ENCODE peak calls at places on chromosomes 7 and 10, in six cellular contexts. One of them, this sample, is unnamed.

GRCh38 chr7:12731775-12732174 is 44.3 kb downstream of the ARL4A start:
- DNase-seq in GM12878: no peak
- DNase-seq in HL-60: no peak
- DNase-seq in SK-N-SH: no peak
- DNase-seq in K562: peak; percentile 78
- DNase-seq in HepG2: no peak
- DNase-seq in this sample: no peak

GRCh38 chr7:50595538-50596102 is 30.4 kb upstream of the DDC start:
- DNase-seq in GM12878: no peak
- DNase-seq in HL-60: no peak
- DNase-seq in SK-N-SH: peak; percentile 76
- DNase-seq in K562: peak; percentile 12
- DNase-seq in HepG2: peak; percentile 35
- DNase-seq in this sample: no peak

GRCh38 chr7:14936530-14936929 is 34.0 kb upstream of the DGKB start:
- DNase-seq in GM12878: no peak
- DNase-seq in HL-60: no peak
- DNase-seq in SK-N-SH: no peak
- DNase-seq in K562: no peak
- DNase-seq in HepG2: no peak
- DNase-seq in this sample: no peak

GRCh38 chr7:50151661-50152060 is 58.6 kb upstream of the ZPBP start:
- DNase-seq in GM12878: no peak
- DNase-seq in HL-60: no peak
- DNase-seq in SK-N-SH: no peak
- DNase-seq in K562: no peak
- DNase-seq in HepG2: no peak
- DNase-seq in this sample: no peak

GRCh38 chr7:88401009-88401623 is 94.4 kb upstream of the STEAP4 start:
- DNase-seq in GM12878: no peak
- DNase-seq in HL-60: peak; percentile 13
- DNase-seq in SK-N-SH: peak; percentile 39
- DNase-seq in K562: peak; percentile 23
- DNase-seq in HepG2: peak; percentile 14
- DNase-seq in this sample: no peak

GRCh38 chr10:100759331-100759730 is 13.9 kb downstream of the PAX2 start:
- DNase-seq in GM12878: no peak
- DNase-seq in HL-60: no peak
- DNase-seq in SK-N-SH: peak; percentile 34
- DNase-seq in K562: no peak
- DNase-seq in HepG2: peak; percentile 8
- DNase-seq in this sample: no peak

GRCh38 chr10:90775351-90776028 is 82.3 kb downstream of the HTR7 start:
- DNase-seq in GM12878: peak; percentile 35
- DNase-seq in HL-60: peak; percentile 8
- DNase-seq in SK-N-SH: no peak
- DNase-seq in K562: no peak
- DNase-seq in HepG2: no peak
- DNase-seq in this sample: no peak

GRCh38 chr7:112347088-112347487 is 103.2 kb upstream of the IFRD1 start:
- DNase-seq in GM12878: no peak
- DNase-seq in HL-60: no peak
- DNase-seq in SK-N-SH: no peak
- DNase-seq in K562: no peak
- DNase-seq in HepG2: no peak
- DNase-seq in this sample: no peak

GRCh38 chr10:100976906-100977305 is 7.6 kb downstream of the SEMA4G start:
- DNase-seq in GM12878: no peak
- DNase-seq in HL-60: no peak
- DNase-seq in SK-N-SH: no peak
- DNase-seq in K562: no peak
- DNase-seq in HepG2: no peak
- DNase-seq in this sample: no peak

GRCh38 chr7:10889266-10889898 is 84.3 kb upstream of the PHF14 start:
- DNase-seq in GM12878: no peak
- DNase-seq in HL-60: peak; percentile 59
- DNase-seq in SK-N-SH: peak; percentile 78
- DNase-seq in K562: peak; percentile 71
- DNase-seq in HepG2: peak; percentile 46
- DNase-seq in this sample: peak; percentile 41

GRCh38 chr10:13657184-13657680 is 70.5 kb downstream of the PRPF18 start:
- DNase-seq in GM12878: no peak
- DNase-seq in HL-60: no peak
- DNase-seq in SK-N-SH: no peak
- DNase-seq in K562: no peak
- DNase-seq in HepG2: no peak
- DNase-seq in this sample: no peak

GRCh38 chr10:75751232-75751631 is 319.8 kb downstream of the LRMDA start:
- DNase-seq in GM12878: no peak
- DNase-seq in HL-60: no peak
- DNase-seq in SK-N-SH: no peak
- DNase-seq in K562: no peak
- DNase-seq in HepG2: no peak
- DNase-seq in this sample: no peak

GRCh38 chr10:116111483-116112095 is 161.4 kb downstream of the GFRA1 start:
- DNase-seq in GM12878: no peak
- DNase-seq in HL-60: no peak
- DNase-seq in SK-N-SH: no peak
- DNase-seq in K562: no peak
- DNase-seq in HepG2: no peak
- DNase-seq in this sample: no peak

GRCh38 chr10:89019589-89020327 is 29.2 kb downstream of the FAS start:
- DNase-seq in GM12878: no peak
- DNase-seq in HL-60: no peak
- DNase-seq in SK-N-SH: no peak
- DNase-seq in K562: no peak
- DNase-seq in HepG2: peak; percentile 60
- DNase-seq in this sample: no peak

GRCh38 chr10:119105155-119105554 is 1.2 kb downstream of the DENND10 start:
- DNase-seq in GM12878: no peak
- DNase-seq in HL-60: no peak
- DNase-seq in SK-N-SH: no peak
- DNase-seq in K562: no peak
- DNase-seq in HepG2: no peak
- DNase-seq in this sample: no peak

GRCh38 chr10:79938728-79939380 is 10.1 kb downstream of the SFTPD start:
- DNase-seq in GM12878: no peak
- DNase-seq in HL-60: peak; percentile 94
- DNase-seq in SK-N-SH: peak; percentile 55
- DNase-seq in K562: peak; percentile 17
- DNase-seq in HepG2: no peak
- DNase-seq in this sample: no peak

GRCh38 chr10:24277277-24277676 is 68.3 kb downstream of the KIAA1217 start:
- DNase-seq in GM12878: no peak
- DNase-seq in HL-60: no peak
- DNase-seq in SK-N-SH: no peak
- DNase-seq in K562: no peak
- DNase-seq in HepG2: no peak
- DNase-seq in this sample: no peak

GRCh38 chr10:86708068-86708782 is 39.9 kb downstream of the LDB3 start:
- DNase-seq in GM12878: no peak
- DNase-seq in HL-60: no peak
- DNase-seq in SK-N-SH: no peak
- DNase-seq in K562: no peak
- DNase-seq in HepG2: no peak
- DNase-seq in this sample: no peak

DNA sequence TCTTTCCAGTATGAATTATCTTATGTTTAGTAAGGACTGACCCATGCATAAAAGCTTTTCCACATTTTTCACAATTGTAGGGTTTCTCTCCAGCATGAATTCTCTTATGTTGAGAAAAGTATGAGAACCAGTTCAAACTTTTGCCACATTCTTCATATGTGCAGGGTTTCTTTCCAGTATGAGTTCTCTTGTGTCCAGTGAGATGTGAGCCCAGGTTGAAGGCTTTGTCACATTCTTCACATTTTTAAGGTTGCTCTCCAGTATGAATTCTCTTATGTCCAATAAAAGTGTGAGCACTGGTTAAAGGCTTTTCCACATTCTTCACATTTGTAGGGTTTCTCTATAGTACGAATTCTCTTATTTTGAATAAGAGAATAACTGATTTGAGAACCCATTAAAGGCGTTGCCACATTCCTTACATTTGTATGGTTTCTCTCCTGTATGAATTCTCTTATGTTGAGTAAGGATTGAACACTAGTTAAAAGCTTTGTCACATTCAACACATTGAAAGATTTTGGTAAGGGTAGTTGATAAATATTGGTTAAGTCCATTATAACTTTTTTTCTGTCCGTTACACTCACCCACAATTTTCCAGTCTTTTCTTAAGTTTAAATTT is 911.0 kb upstream of the ZNF722 start:
- DNase-seq in GM12878: no peak
- DNase-seq in HL-60: no peak
- DNase-seq in SK-N-SH: no peak
- DNase-seq in K562: no peak
- DNase-seq in HepG2: no peak
- DNase-seq in this sample: no peak
- TF ChIP-seq GABPA in GM12878: no peak
- TF ChIP-seq GABPA in HL-60: no peak
- TF ChIP-seq GABPA in SK-N-SH: no peak
- TF ChIP-seq GABPA in K562: no peak
- TF ChIP-seq GABPA in HepG2: no peak
- TF ChIP-seq GABPA in this sample: no peak

GRCh38 chr7:32347244-32347828 is 142.8 kb downstream of the LSM5 start:
- DNase-seq in GM12878: no peak
- DNase-seq in HL-60: peak; percentile 21
- DNase-seq in SK-N-SH: peak; percentile 44
- DNase-seq in K562: peak; percentile 41
- DNase-seq in HepG2: peak; percentile 5
- DNase-seq in this sample: peak; percentile 64
- TF ChIP-seq GABPA in GM12878: no peak
- TF ChIP-seq GABPA in HL-60: no peak
- TF ChIP-seq GABPA in SK-N-SH: no peak
- TF ChIP-seq GABPA in K562: no peak
- TF ChIP-seq GABPA in HepG2: no peak
- TF ChIP-seq GABPA in this sample: no peak

DNA sequence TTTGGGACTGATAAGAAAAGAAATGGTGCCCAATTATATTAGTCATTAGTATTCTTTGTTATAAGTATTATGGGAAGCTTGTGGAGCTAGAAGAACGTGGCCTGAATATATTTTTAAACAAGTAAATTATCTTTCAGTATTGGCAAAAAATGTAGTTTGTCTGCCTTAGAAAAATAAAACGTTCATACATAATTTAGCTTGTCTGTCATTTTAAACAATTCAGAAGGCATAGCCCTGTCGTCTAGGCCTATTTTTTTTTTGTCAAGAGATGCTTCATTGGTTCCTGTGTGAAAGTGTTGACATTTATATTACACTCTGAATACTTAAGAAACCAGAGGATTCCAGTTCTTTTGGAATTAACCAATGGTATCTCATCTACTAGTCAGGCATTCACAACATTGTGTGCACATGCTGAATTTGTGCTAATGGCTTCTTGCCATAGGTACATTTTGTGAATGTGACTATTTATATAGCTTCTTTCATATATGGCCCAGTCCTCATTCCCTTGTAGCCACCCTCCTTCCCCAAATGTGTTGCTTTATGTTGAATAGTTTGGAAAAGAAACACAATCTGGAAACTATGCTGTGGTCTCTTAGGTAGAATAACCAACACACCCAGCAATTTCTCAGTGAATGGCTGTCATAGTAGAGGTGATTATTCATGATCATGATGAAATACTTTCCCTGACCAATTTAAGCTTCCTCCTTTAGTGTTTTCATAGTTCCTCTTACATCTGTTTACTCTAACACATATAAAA is 435.8 kb downstream of the EXOC4 start:
- DNase-seq in GM12878: no peak
- DNase-seq in HL-60: peak; percentile 40
- DNase-seq in SK-N-SH: no peak
- DNase-seq in K562: no peak
- DNase-seq in HepG2: no peak
- DNase-seq in this sample: no peak
- TF ChIP-seq GABPA in GM12878: no peak
- TF ChIP-seq GABPA in HL-60: no peak
- TF ChIP-seq GABPA in SK-N-SH: no peak
- TF ChIP-seq GABPA in K562: no peak
- TF ChIP-seq GABPA in HepG2: no peak
- TF ChIP-seq GABPA in this sample: no peak

GRCh38 chr7:38244516-38244915 is 28.9 kb downstream of the TARP start:
- DNase-seq in GM12878: no peak
- DNase-seq in HL-60: no peak
- DNase-seq in SK-N-SH: no peak
- DNase-seq in K562: no peak
- DNase-seq in HepG2: no peak
- DNase-seq in this sample: no peak
- TF ChIP-seq GABPA in GM12878: no peak
- TF ChIP-seq GABPA in HL-60: no peak
- TF ChIP-seq GABPA in SK-N-SH: no peak
- TF ChIP-seq GABPA in K562: no peak
- TF ChIP-seq GABPA in HepG2: no peak
- TF ChIP-seq GABPA in this sample: no peak

GRCh38 chr7:1847260-1848001 is 177.4 kb downstream of the ELFN1 start:
- DNase-seq in GM12878: no peak
- DNase-seq in HL-60: no peak
- DNase-seq in SK-N-SH: no peak
- DNase-seq in K562: no peak
- DNase-seq in HepG2: no peak
- DNase-seq in this sample: no peak
- TF ChIP-seq GABPA in GM12878: no peak
- TF ChIP-seq GABPA in HL-60: no peak
- TF ChIP-seq GABPA in SK-N-SH: no peak
- TF ChIP-seq GABPA in K562: no peak
- TF ChIP-seq GABPA in HepG2: no peak
- TF ChIP-seq GABPA in this sample: no peak

This sample was measured in H1.